ENCODE peak calls at places on chromosome 22, in five cellular contexts. G is K562, Q is HepG2, H is HCT116, X is H1. J is an unnamed sample.

GRCh38 chr22:25833676-25834075 is 91.7 kb downstream of the MYO18B start:
- DNase-seq in G (no peak), Q (no peak), H (no peak), X (no peak), J (no peak)

GRCh38 chr22:42080287-42080686 is 787 bp downstream of the SMDT1 start:
- DNase-seq in G (peak), Q (no peak), H (no peak), X (no peak), J (no peak)

GRCh38 chr22:18035740-18036139 is 11.4 kb upstream of the MICAL3 start:
- DNase-seq in G (no peak), Q (peak), H (peak), X (no peak), J (no peak)

GRCh38 chr22:19178659-19179471 is at the start of gene SLC25A1:
- DNase-seq in G (peak), Q (peak), H (peak), X (peak), J (peak)

GRCh38 chr22:26585104-26585790 is 4.7 kb downstream of the TPST2 start:
- DNase-seq in G (peak), Q (no peak), H (no peak), X (no peak), J (no peak)

GRCh38 chr22:42648368-42649260 is 578 bp downstream of the CYB5R3 start:
- DNase-seq in G (peak), Q (peak), H (no peak), X (no peak), J (no peak)

GRCh38 chr22:25729016-25729415 is 13.0 kb upstream of the MYO18B start:
- DNase-seq in G (no peak), Q (no peak), H (no peak), X (no peak), J (no peak)

GRCh38 chr22:43561421-43562178 is 149.8 kb downstream of the MPPED1 start:
- DNase-seq in G (no peak), Q (no peak), H (no peak), X (no peak), J (no peak)

GRCh38 chr22:32618461-32619140 is 144.0 kb downstream of the FBXO7 start:
- DNase-seq in G (no peak), Q (no peak), H (no peak), X (no peak), J (no peak)

GRCh38 chr22:20494978-20495860 is at the start of gene KLHL22:
- DNase-seq in G (no peak), Q (peak), H (no peak), X (peak), J (no peak)

GRCh38 chr22:42662114-42663021 is 13.2 kb upstream of the CYB5R3 start:
- DNase-seq in G (peak), Q (no peak), H (no peak), X (peak), J (peak)

GRCh38 chr22:41401781-41402648 is 20.3 kb downstream of the TEF start:
- DNase-seq in G (no peak), Q (peak), H (no peak), X (no peak), J (no peak)

GRCh38 chr22:19287076-19287724 is 4.3 kb downstream of the CLTCL1 start:
- DNase-seq in G (no peak), Q (no peak), H (no peak), X (no peak), J (no peak)

GRCh38 chr22:18021431-18021830 is 2.9 kb downstream of the MICAL3 start:
- DNase-seq in G (no peak), Q (no peak), H (no peak), X (no peak), J (no peak)

GRCh38 chr22:42688241-42688913 is 32.3 kb downstream of the A4GALT start:
- DNase-seq in G (peak), Q (peak), H (no peak), X (no peak), J (peak)

GRCh38 chr22:20979243-20979809 is 2.8 kb upstream of the LZTR1 start:
- DNase-seq in G (peak), Q (no peak), H (no peak), X (peak), J (peak)

GRCh38 chr22:43008509-43008908 is 6.4 kb downstream of the PACSIN2 start:
- DNase-seq in G (no peak), Q (no peak), H (no peak), X (no peak), J (no peak)

GRCh38 chr22:44130076-44130711 is 50.5 kb upstream of the PARVG start:
- DNase-seq in G (no peak), Q (no peak), H (no peak), X (no peak), J (no peak)

GRCh38 chr22:22748297-22748743 is 103.9 kb downstream of the GGTLC2 start:
- DNase-seq in G (peak), Q (peak), H (no peak), X (peak), J (no peak)

GRCh38 chr22:20956258-20957117 is 10.6 kb upstream of the AIFM3 start:
- DNase-seq in G (no peak), Q (peak), H (peak), X (peak), J (peak)

GRCh38 chr22:42907404-42908081 is 50.5 kb upstream of the ARFGAP3 start:
- DNase-seq in G (no peak), Q (no peak), H (no peak), X (no peak), J (no peak)

GRCh38 chr22:41683052-41683451 is 5.6 kb downstream of the SNU13 start:
- DNase-seq in G (no peak), Q (no peak), H (no peak), X (no peak), J (no peak)

GRCh38 chr22:42335839-42336378 is 65.5 kb upstream of the TCF20 start:
- DNase-seq in G (no peak), Q (no peak), H (no peak), X (no peak), J (no peak)

GRCh38 chr22:40641269-40641668 is 4.8 kb upstream of the MRTFA start:
- DNase-seq in G (peak), Q (no peak), H (peak), X (no peak), J (no peak)

GRCh38 chr22:19596680-19597398 is 72.6 kb upstream of the CLDN5 start:
- DNase-seq in G (no peak), Q (peak), H (no peak), X (no peak), J (no peak)

GRCh38 chr22:47918936-47919505 is 1156.6 kb downstream of the TBC1D22A start:
- DNase-seq in G (no peak), Q (no peak), H (no peak), X (no peak), J (no peak)

GRCh38 chr22:43886231-43886630 is 5.6 kb downstream of the PNPLA5 start:
- DNase-seq in G (no peak), Q (no peak), H (no peak), X (no peak), J (no peak)

GRCh38 chr22:19761500-19762314 is 1.1 kb downstream of the TBX1 start:
- DNase-seq in G (peak), Q (peak), H (no peak), X (no peak), J (no peak)

GRCh38 chr22:21977814-21978213 is 4.8 kb downstream of the TOP3B start:
- DNase-seq in G (no peak), Q (no peak), H (no peak), X (no peak), J (no peak)

GRCh38 chr22:20865869-20866445 is 7.2 kb downstream of the SNAP29 start:
- DNase-seq in G (peak), Q (no peak), H (no peak), X (no peak), J (no peak)

GRCh38 chr22:41217553-41218157 is 12.5 kb downstream of the L3MBTL2 start:
- DNase-seq in G (peak), Q (no peak), H (no peak), X (peak), J (no peak)

GRCh38 chr22:19995611-19996339 is 20.8 kb downstream of the ARVCF start:
- DNase-seq in G (no peak), Q (no peak), H (no peak), X (no peak), J (no peak)

GRCh38 chr22:41267958-41268357 is 18.0 kb downstream of the RANGAP1 start:
- DNase-seq in G (no peak), Q (no peak), H (no peak), X (no peak), J (no peak)

GRCh38 chr22:41836551-41836950 is 3.6 kb downstream of the SREBF2 start:
- DNase-seq in G (no peak), Q (no peak), H (no peak), X (no peak), J (no peak)

GRCh38 chr22:36234919-36235318 is 4.4 kb downstream of the APOL2 start:
- DNase-seq in G (no peak), Q (no peak), H (no peak), X (no peak), J (no peak)

GRCh38 chr22:20117656-20118571 is 888 bp upstream of the TRMT2A start:
- DNase-seq in G (peak), Q (no peak), H (no peak), X (no peak), J (no peak)

GRCh38 chr22:47626428-47627390 is 864.3 kb downstream of the TBC1D22A start:
- DNase-seq in G (peak), Q (peak), H (peak), X (no peak), J (no peak)

GRCh38 chr22:26122920-26123468 is 46.3 kb upstream of the SEZ6L start:
- DNase-seq in G (no peak), Q (no peak), H (no peak), X (no peak), J (no peak)

GRCh38 chr22:46297151-46297819 is 615 bp downstream of the GTSE1 start:
- DNase-seq in G (peak), Q (peak), H (no peak), X (no peak), J (peak)
- TF ChIP-seq ZNF274 in G (no peak), Q (no peak), H (no peak), X (no peak), J (no peak)

GRCh38 chr22:24054356-24054755 is 43.3 kb downstream of the CABIN1 start:
- DNase-seq in G (no peak), Q (no peak), H (no peak), X (no peak), J (no peak)
- TF ChIP-seq ZNF274 in G (no peak), Q (no peak), H (no peak), X (no peak), J (no peak)

GRCh38 chr22:45470871-45471270 is 31.8 kb upstream of the FBLN1 start:
- DNase-seq in G (no peak), Q (no peak), H (no peak), X (no peak), J (no peak)

GRCh38 chr22:45473626-45474237 is 29.0 kb upstream of the FBLN1 start:
- DNase-seq in G (no peak), Q (peak), H (no peak), X (no peak), J (no peak)

GRCh38 chr22:45468872-45469572 is 33.7 kb upstream of the FBLN1 start:
- DNase-seq in G (no peak), Q (no peak), H (no peak), X (no peak), J (no peak)

GRCh38 chr22:45472426-45472825 is 30.3 kb upstream of the FBLN1 start:
- DNase-seq in G (no peak), Q (no peak), H (no peak), X (no peak), J (no peak)

GRCh38 chr22:45469573-45470383 is 32.9 kb upstream of the FBLN1 start:
- DNase-seq in G (no peak), Q (no peak), H (no peak), X (no peak), J (no peak)
- TF ChIP-seq ZNF274 in G (no peak), Q (no peak), H (no peak), X (no peak), J (no peak)

GRCh38 chr22:35215993-35216392 is 41.3 kb upstream of the HMGXB4 start:
- DNase-seq in G (peak), Q (no peak), H (no peak), X (no peak), J (no peak)
- TF ChIP-seq ZNF274 in G (no peak), Q (no peak), H (no peak), X (no peak), J (no peak)

GRCh38 chr22:39345231-39345630 is 4.6 kb upstream of the SYNGR1 start:
- DNase-seq in G (no peak), Q (no peak), H (no peak), X (no peak), J (no peak)

GRCh38 chr22:39344046-39344390 is 5.8 kb upstream of the SYNGR1 start:
- DNase-seq in G (peak), Q (no peak), H (no peak), X (no peak), J (no peak)

GRCh38 chr22:39341179-39341578 is 8.6 kb upstream of the SYNGR1 start:
- DNase-seq in G (no peak), Q (no peak), H (no peak), X (no peak), J (no peak)

GRCh38 chr22:39348909-39349505 is 784 bp upstream of the SYNGR1 start:
- DNase-seq in G (no peak), Q (no peak), H (no peak), X (no peak), J (no peak)

DNA sequence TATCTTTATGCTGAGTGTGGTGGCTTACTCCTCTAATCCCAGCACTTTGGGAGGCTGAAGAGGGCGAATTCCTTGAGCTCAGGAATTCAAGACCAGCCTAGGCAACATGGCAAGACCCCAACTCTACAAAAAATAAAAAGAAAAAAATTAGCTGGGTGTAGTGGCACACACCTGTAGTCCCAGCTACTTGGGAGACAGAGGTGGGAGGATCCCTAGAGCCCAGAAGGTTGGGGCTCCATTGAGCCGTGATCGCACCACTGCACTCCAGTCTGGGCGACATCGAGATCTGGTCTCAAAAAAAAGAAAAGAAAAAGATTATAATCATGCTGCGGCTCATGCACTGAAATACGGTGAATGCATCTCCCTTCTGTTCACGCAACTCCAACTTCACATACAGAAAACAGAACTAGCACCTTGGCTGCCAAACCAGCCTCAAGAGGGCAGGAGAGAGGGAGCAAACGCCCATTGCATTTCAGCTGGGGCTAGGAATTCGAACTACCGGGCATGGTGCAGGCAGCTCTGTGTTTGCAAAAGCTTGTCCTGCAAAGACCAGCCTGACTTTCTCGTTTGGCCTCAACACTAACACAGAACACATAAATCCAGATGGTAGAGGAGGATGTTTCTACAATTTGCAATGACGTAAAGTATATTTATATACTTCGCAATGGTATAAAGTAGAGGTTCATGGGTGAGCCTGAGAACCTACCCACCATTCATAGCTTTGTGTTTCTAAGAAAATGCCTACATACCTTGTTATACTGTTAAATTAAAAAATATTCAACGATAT is 6.3 kb upstream of the SYNGR1 start:
- DNase-seq in G (peak), Q (peak), H (peak), X (peak), J (peak)
- TF ChIP-seq ZNF274 in G (no peak), Q (no peak), H (no peak), X (no peak), J (no peak)

DNA sequence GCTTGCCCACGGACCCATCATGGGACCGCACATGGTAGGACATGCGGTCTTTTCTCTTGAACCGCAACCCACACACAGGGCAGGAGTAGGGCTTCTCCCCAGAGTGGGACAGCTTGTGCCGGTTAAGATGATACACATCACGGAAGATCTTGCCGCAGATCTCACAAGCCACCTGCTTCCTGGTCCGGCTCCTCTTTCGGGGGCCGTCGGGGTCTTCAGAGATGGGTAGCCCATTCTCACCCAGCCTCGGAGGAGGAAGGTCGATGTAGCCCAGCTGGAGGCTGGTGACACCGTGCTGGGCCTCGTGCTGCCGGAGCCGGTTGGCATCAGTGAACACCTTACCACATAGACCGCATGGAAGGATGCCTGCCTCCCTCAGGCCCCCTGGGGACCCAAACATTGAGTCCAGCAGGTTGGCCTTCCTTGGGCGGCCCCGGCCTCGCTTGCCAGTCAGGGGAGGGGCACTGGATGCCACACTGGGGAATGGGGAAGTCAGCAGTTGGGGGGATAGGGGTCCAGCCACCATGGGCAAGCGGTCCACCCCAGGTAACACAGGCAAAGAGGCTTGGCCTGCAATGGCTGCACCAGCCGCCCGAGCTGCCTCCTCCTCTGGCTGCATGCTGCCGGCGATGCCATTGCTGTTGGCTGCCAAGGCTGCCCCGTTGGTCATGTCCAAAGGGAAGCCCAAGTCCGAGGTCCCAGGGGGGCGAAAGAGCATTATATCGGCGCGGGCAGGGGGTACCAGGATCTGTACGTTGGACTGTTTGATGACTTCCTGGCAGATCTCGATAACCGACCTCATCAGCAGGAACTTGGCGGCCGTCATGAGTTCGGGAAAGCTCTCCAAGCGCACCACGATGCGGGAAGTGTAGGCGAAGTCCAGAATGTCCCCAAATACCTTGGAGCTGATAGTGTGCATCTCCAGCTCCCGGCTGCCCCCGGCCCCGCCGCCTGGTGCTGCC is 1.5 kb downstream of the PATZ1 start:
- DNase-seq in G (no peak), Q (no peak), H (no peak), X (peak), J (no peak)
- TF ChIP-seq ZNF274 in G (no peak), Q (no peak), H (no peak), X (no peak), J (no peak)

GRCh38 chr22:49930596-49931412 is 12.4 kb downstream of the CRELD2 start:
- DNase-seq in G (peak), Q (peak), H (peak), X (no peak), J (no peak)
- TF ChIP-seq ZNF274 in G (no peak), Q (peak), H (no peak), X (no peak), J (no peak)

GRCh38 chr22:37907036-37907954 is 1.2 kb downstream of the MICALL1 start:
- DNase-seq in G (no peak), Q (no peak), H (no peak), X (no peak), J (no peak)

GRCh38 chr22:37905534-37906363 is at the start of gene MICALL1:
- DNase-seq in G (peak), Q (no peak), H (no peak), X (peak), J (no peak)

GRCh38 chr22:37904572-37905533 is 1.2 kb upstream of the MICALL1 start:
- DNase-seq in G (peak), Q (peak), H (peak), X (peak), J (no peak)

GRCh38 chr22:37909756-37910155 is 3.7 kb downstream of the MICALL1 start:
- DNase-seq in G (no peak), Q (no peak), H (no peak), X (no peak), J (no peak)

GRCh38 chr22:37906364-37907008 is 389 bp downstream of the MICALL1 start:
- DNase-seq in G (peak), Q (no peak), H (no peak), X (peak), J (no peak)
- TF ChIP-seq ZNF274 in G (no peak), Q (no peak), H (no peak), X (no peak), J (no peak)

DNA sequence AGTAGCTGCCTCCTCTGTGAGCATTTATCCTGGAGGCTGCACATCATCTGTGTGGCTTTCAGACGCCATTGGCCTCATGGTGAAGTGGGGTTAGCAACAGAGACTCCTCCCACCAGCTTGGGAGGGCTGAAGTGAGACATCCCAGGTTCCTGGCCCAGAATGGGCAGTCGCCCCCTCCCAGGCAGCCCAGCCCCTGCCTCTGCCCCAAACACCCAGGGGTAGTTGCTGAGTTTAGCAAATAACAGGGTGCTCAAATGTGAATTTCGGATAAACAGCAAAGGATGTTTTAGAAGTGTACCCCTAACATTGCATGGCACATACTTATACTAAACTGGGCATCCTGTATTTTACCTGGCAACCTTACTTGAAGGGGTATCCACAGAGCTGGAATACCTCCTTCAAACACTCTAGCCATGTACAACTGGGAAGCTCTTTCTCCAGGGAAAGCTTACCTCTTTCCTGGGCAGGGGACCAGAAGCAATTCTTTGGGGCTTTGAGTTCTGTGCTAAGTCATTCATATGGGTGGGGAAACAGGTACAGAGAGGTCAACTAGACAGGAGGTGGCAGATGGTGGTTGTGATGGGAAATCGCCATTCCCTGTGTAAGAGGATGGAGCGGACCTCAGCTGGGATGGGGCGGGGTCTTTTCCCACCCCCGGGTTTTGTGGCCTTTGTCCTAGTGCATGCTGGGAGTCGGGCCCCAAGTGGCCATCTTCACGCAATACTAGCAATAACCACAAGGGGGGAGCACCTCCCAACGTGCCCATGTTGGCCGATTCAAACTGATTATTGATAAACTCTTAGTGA is 19.3 kb downstream of the MTFP1 start:
- DNase-seq in G (peak), Q (peak), H (peak), X (peak), J (peak)
- TF ChIP-seq ZNF274 in G (no peak), Q (no peak), H (no peak), X (no peak), J (no peak)

J was measured in NT2/D1.